ENCODE peak calls at places on chromosome 16, in four cellular contexts. C is GM23338; P is CD4-positive, CD25-positive, alpha-beta regulatory T cell; E is effector memory CD4-positive, alpha-beta T cell. O is an unnamed sample.
A peak's percentile ranks its signal among the peaks of the same experiment; 100 is the strongest.

GRCh38 chr16:27330542-27330941 is 16.8 kb downstream of the IL4R start:
- DNase-seq in C (no peak), P (no peak), E (no peak), O (no peak)

GRCh38 chr16:83147244-83147643 is 520.5 kb downstream of the CDH13 start:
- DNase-seq in C (no peak), P (no peak), E (no peak), O (no peak)

GRCh38 chr16:54934536-54935410 is 4.1 kb downstream of the IRX5 start:
- DNase-seq in C (peak; percentile 85), P (no peak), E (no peak), O (no peak)

GRCh38 chr16:78993342-78993741 is 607.2 kb downstream of the MAF start:
- DNase-seq in C (no peak), P (no peak), E (no peak), O (no peak)

GRCh38 chr16:55861288-55861687 is 13.9 kb downstream of the CES5A start:
- DNase-seq in C (no peak), P (no peak), E (no peak), O (no peak)

GRCh38 chr16:47519037-47519436 is 57.9 kb downstream of the PHKB start:
- DNase-seq in C (no peak), P (no peak), E (no peak), O (no peak)

GRCh38 chr16:89721644-89722391 is 481 bp downstream of the ZNF276 start:
- DNase-seq in C (peak; percentile 52), P (peak; percentile 92), E (peak; percentile 87), O (no peak)

GRCh38 chr16:68668266-68668665 is 23.2 kb downstream of the CDH3 start:
- DNase-seq in C (no peak), P (no peak), E (no peak), O (no peak)

GRCh38 chr16:69131749-69132423 is 502 bp downstream of the CHTF8 start:
- DNase-seq in C (peak; percentile 92), P (no peak), E (peak; percentile 52), O (peak; percentile 95)

GRCh38 chr16:2968368-2968737 is 795 bp upstream of the PAQR4 start:
- DNase-seq in C (peak; percentile 54), P (no peak), E (no peak), O (peak; percentile 46)

GRCh38 chr16:73753931-73754330 is 542.7 kb upstream of the PSMD7 start:
- DNase-seq in C (no peak), P (no peak), E (no peak), O (no peak)

GRCh38 chr16:27203429-27204231 is at the start of gene KDM8:
- DNase-seq in C (peak; percentile 98), P (peak; percentile 100), E (peak; percentile 99), O (peak; percentile 98)

GRCh38 chr16:56389554-56389953 is 35.8 kb downstream of the AMFR start:
- DNase-seq in C (no peak), P (no peak), E (no peak), O (no peak)

GRCh38 chr16:77344306-77344705 is 90.5 kb downstream of the ADAMTS18 start:
- DNase-seq in C (no peak), P (no peak), E (no peak), O (no peak)

GRCh38 chr16:2339521-2340484 is 725 bp downstream of the ABCA3 start:
- DNase-seq in C (peak; percentile 66), P (peak; percentile 25), E (peak; percentile 16), O (peak; percentile 60)

GRCh38 chr16:16083421-16084156 is 134.2 kb downstream of the ABCC1 start:
- DNase-seq in C (no peak), P (no peak), E (no peak), O (no peak)

GRCh38 chr16:15583526-15583925 is 59.4 kb downstream of the MARF1 start:
- DNase-seq in C (no peak), P (no peak), E (no peak), O (no peak)

GRCh38 chr16:84446596-84447392 is 57.7 kb downstream of the MEAK7 start:
- DNase-seq in C (no peak), P (no peak), E (no peak), O (no peak)

GRCh38 chr16:67641779-67642708 is 2.9 kb upstream of the CARMIL2 start:
- DNase-seq in C (no peak), P (no peak), E (no peak), O (no peak)

GRCh38 chr16:77591347-77591746 is 131.0 kb upstream of the NUDT7 start:
- DNase-seq in C (no peak), P (no peak), E (no peak), O (no peak)

GRCh38 chr16:56888806-56889205 is 23.8 kb downstream of the SLC12A3 start:
- DNase-seq in C (no peak), P (no peak), E (no peak), O (no peak)

GRCh38 chr16:17345043-17345442 is 125.7 kb downstream of the XYLT1 start:
- DNase-seq in C (no peak), P (no peak), E (no peak), O (no peak)

GRCh38 chr16:81632392-81633146 is 146.5 kb upstream of the PLCG2 start:
- DNase-seq in C (no peak), P (peak; percentile 68), E (peak; percentile 80), O (no peak)

GRCh38 chr16:17177242-17177967 is 293.4 kb downstream of the XYLT1 start:
- DNase-seq in C (no peak), P (no peak), E (no peak), O (no peak)

GRCh38 chr16:26795184-26795583 is 271.5 kb upstream of the C16orf82 start:
- DNase-seq in C (peak; percentile 29), P (no peak), E (no peak), O (no peak)

GRCh38 chr16:53433930-53434435 is 288 bp upstream of the RBL2 start:
- DNase-seq in C (no peak), P (no peak), E (no peak), O (peak; percentile 89)

GRCh38 chr16:85574672-85575475 is 38.2 kb upstream of the GSE1 start:
- DNase-seq in C (no peak), P (no peak), E (no peak), O (no peak)

GRCh38 chr16:56193951-56194726 is 2.9 kb downstream of the GNAO1 start:
- DNase-seq in C (peak; percentile 96), P (peak; percentile 23), E (peak; percentile 62), O (no peak)

GRCh38 chr16:50500171-50500874 is 47.9 kb upstream of the NKD1 start:
- DNase-seq in C (no peak), P (no peak), E (no peak), O (no peak)

GRCh38 chr16:23155445-23156049 is 6.3 kb upstream of the USP31 start:
- DNase-seq in C (peak; percentile 54), P (no peak), E (no peak), O (no peak)

GRCh38 chr16:53129281-53130192 is 74.7 kb downstream of the CHD9 start:
- DNase-seq in C (peak; percentile 45), P (no peak), E (no peak), O (no peak)

GRCh38 chr16:89620406-89620841 is 7.0 kb downstream of the DPEP1 start:
- DNase-seq in C (no peak), P (no peak), E (no peak), O (no peak)

GRCh38 chr16:23974223-23974622 is 138.4 kb downstream of the PRKCB start:
- DNase-seq in C (peak; percentile 92), P (no peak), E (no peak), O (peak; percentile 36)

GRCh38 chr16:53809088-53809951 is 105.4 kb downstream of the FTO start:
- DNase-seq in C (no peak), P (no peak), E (no peak), O (no peak)

GRCh38 chr16:30382398-30383015 is at the start of gene SEPTIN1:
- DNase-seq in C (no peak), P (peak; percentile 82), E (peak; percentile 69), O (no peak)

GRCh38 chr16:18783430-18784341 is 6.4 kb downstream of the RPS15A start:
- DNase-seq in C (no peak), P (no peak), E (no peak), O (no peak)
- H3K4me1 ChIP-seq in C (peaks cover 26% of the 10 kb centered on the region), P (peaks cover 51% of the 10 kb centered on the region), E (peaks cover 24% of the 10 kb centered on the region), O (peaks cover 19% of the 10 kb centered on the region)

GRCh38 chr16:1220841-1221627 is 4.0 kb downstream of the TPSG1 start:
- DNase-seq in C (no peak), P (no peak), E (no peak), O (no peak)
- H3K4me3 ChIP-seq in C (no peak overlapping the region), P (no peak overlapping the region), E (no peak overlapping the region), O (no peak overlapping the region)

GRCh38 chr16:87460936-87461335 is 31.9 kb downstream of the ZCCHC14 start:
- DNase-seq in C (no peak), P (no peak), E (no peak), O (no peak)

GRCh38 chr16:87463722-87464690 is 28.8 kb downstream of the ZCCHC14 start:
- DNase-seq in C (no peak), P (no peak), E (peak; percentile 10), O (no peak)

GRCh38 chr16:87459027-87459426 is 33.8 kb downstream of the ZCCHC14 start:
- DNase-seq in C (no peak), P (no peak), E (no peak), O (no peak)

GRCh38 chr16:87459833-87460232 is 33.0 kb downstream of the ZCCHC14 start:
- DNase-seq in C (no peak), P (no peak), E (no peak), O (no peak)

GRCh38 chr16:87461466-87461975 is 31.3 kb downstream of the ZCCHC14 start:
- DNase-seq in C (peak; percentile 99), P (peak; percentile 32), E (no peak), O (peak; percentile 96)
- H3K4me1 ChIP-seq in C (peaks cover 5% of the 10 kb centered on the region), P (peaks cover 27% of the 10 kb centered on the region), E (peaks cover 23% of the 10 kb centered on the region), O (peaks cover 14% of the 10 kb centered on the region)

DNA sequence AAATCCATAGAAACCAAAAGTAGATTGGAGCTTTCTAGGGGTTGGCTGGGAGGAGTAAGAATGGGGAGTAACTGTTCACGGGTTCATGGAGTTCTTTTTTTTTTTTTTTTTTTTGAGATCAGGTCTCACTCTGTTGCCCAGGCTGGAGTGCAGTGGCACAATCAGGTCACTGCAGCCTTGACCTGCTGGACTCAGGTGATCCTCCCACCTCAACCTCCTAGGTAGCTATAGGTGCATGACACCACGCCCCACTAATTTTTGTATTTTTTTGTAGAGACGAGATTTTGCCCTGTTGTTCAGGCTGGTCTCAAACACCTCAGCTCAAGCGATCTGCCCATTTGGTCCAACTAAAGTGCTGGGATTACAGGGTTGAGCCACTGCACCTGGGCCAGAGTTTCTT is 1.5 kb downstream of the NMRAL1 start:
- DNase-seq in C (no peak), P (no peak), E (no peak), O (no peak)
- H3K4me3 ChIP-seq in C (peak overlapping the region; percentile 93), P (no peak overlapping the region), E (no peak overlapping the region), O (no peak overlapping the region)

DNA sequence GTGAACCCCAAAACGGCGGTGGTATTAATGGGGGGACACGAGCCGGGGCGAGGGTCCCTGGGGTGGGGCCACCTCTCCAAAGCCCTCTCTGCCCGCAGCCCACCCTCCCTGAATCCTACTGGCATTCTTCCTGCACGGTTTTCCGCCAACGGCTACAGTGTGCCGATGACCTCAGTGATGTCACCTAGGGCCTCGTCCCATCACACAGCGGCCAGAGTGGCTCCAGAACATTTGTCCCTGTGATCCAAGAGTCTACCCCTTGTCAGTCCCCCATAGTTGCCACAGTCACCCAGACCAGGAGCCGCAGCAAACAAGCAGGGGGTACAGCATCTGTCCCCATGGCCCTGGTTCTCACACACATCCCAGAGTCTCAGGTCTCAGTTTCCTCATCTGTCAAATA is 13.9 kb downstream of the ZFPM1 start:
- DNase-seq in C (no peak), P (no peak), E (no peak), O (no peak)
- H3K4me1 ChIP-seq in C (peaks cover 14% of the 10 kb centered on the region), P (peaks cover 90% of the 10 kb centered on the region), E (peaks cover 59% of the 10 kb centered on the region), O (peaks cover 31% of the 10 kb centered on the region)

O was measured in Caco-2.